ENCODE peak calls at places on chromosomes 6 and 20, in nine cellular contexts. Z is heart right ventricle; E is aorta; F is lower lobe of right lung; H is left ventricle myocardium inferior; B is body of pancreas; N is CD8-positive, alpha-beta memory T cell; W is SK-N-SH; T is esophagus squamous epithelium. P is an unnamed sample. For H3K36me3 and H3K27me3, the result is how much of the 10 kb centered on the place peaks cover.

GRCh38 chr6:125340946-125341345 is 39.2 kb upstream of the HDDC2 start:
- DNase-seq in Z (no peak), E (no peak), F (no peak), H (no peak), B (no peak), N (no peak), W (no peak), T (no peak), P (no peak)

GRCh38 chr20:1134355-1134754 is 16.0 kb downstream of the PSMF1 start:
- DNase-seq in Z (no peak), E (no peak), F (no peak), H (no peak), B (no peak), N (no peak), W (no peak), T (no peak), P (no peak)

GRCh38 chr20:57237006-57237953 is 29.2 kb downstream of the BMP7 start:
- DNase-seq in Z (no peak), E (no peak), F (no peak), H (no peak), B (no peak), N (no peak), W (no peak), T (no peak), P (no peak)

GRCh38 chr20:46709459-46710148 is at the start of gene SLC2A10:
- DNase-seq in Z (peak), E (peak), F (peak), H (peak), B (peak), N (no peak), W (peak), T (no peak), P (peak)

GRCh38 chr6:163054641-163055040 is 326.9 kb downstream of the PACRG start:
- DNase-seq in Z (no peak), E (no peak), F (no peak), H (no peak), B (no peak), N (no peak), W (no peak), T (no peak), P (no peak)

GRCh38 chr6:130725551-130725950 is 101.7 kb upstream of the SMLR1 start:
- DNase-seq in Z (no peak), E (no peak), F (no peak), H (no peak), B (no peak), N (no peak), W (no peak), T (no peak), P (no peak)

GRCh38 chr6:158698876-158699440 is 49.1 kb downstream of the SYTL3 start:
- DNase-seq in Z (no peak), E (no peak), F (peak), H (no peak), B (no peak), N (no peak), W (no peak), T (no peak), P (no peak)

GRCh38 chr6:89985744-89986493 is 91.7 kb downstream of the GJA10 start:
- DNase-seq in Z (peak), E (peak), F (no peak), H (no peak), B (no peak), N (no peak), W (peak), T (no peak), P (peak)

GRCh38 chr6:134235937-134236751 is 81.8 kb downstream of the SGK1 start:
- DNase-seq in Z (no peak), E (no peak), F (no peak), H (no peak), B (no peak), N (no peak), W (no peak), T (no peak), P (no peak)

GRCh38 chr6:70166088-70166958 is 136.6 kb downstream of the COL9A1 start:
- DNase-seq in Z (no peak), E (no peak), F (peak), H (peak), B (peak), N (no peak), W (no peak), T (no peak), P (peak)

GRCh38 chr6:145137425-145137824 is 597.9 kb downstream of the EPM2A start:
- DNase-seq in Z (no peak), E (no peak), F (no peak), H (no peak), B (no peak), N (no peak), W (no peak), T (no peak), P (no peak)

GRCh38 chr6:149043476-149044130 is 273.9 kb upstream of the TAB2 start:
- DNase-seq in Z (no peak), E (no peak), F (no peak), H (no peak), B (no peak), N (no peak), W (peak), T (no peak), P (peak)

GRCh38 chr6:44016131-44016870 is 111.0 kb downstream of the MRPL14 start:
- DNase-seq in Z (no peak), E (no peak), F (no peak), H (no peak), B (no peak), N (no peak), W (no peak), T (no peak), P (no peak)

GRCh38 chr6:142706200-142706599 is 238.8 kb downstream of the HIVEP2 start:
- DNase-seq in Z (no peak), E (no peak), F (no peak), H (no peak), B (no peak), N (no peak), W (no peak), T (no peak), P (no peak)

GRCh38 chr6:54737247-54737646 is 109.3 kb upstream of the FAM83B start:
- DNase-seq in Z (no peak), E (no peak), F (no peak), H (no peak), B (no peak), N (no peak), W (peak), T (no peak), P (peak)

GRCh38 chr20:25480797-25481196 is 73.3 kb downstream of the GINS1 start:
- DNase-seq in Z (no peak), E (peak), F (no peak), H (no peak), B (no peak), N (no peak), W (no peak), T (no peak), P (no peak)

GRCh38 chr20:25480156-25480555 is 72.7 kb downstream of the GINS1 start:
- DNase-seq in Z (no peak), E (no peak), F (no peak), H (no peak), B (no peak), N (no peak), W (no peak), T (no peak), P (no peak)

GRCh38 chr20:25478889-25479568 is 71.6 kb downstream of the GINS1 start:
- DNase-seq in Z (no peak), E (peak), F (no peak), H (no peak), B (no peak), N (no peak), W (no peak), T (no peak), P (no peak)

GRCh38 chr20:25481235-25481917 is 73.9 kb downstream of the GINS1 start:
- DNase-seq in Z (no peak), E (peak), F (no peak), H (no peak), B (no peak), N (no peak), W (no peak), T (no peak), P (no peak)

DNA sequence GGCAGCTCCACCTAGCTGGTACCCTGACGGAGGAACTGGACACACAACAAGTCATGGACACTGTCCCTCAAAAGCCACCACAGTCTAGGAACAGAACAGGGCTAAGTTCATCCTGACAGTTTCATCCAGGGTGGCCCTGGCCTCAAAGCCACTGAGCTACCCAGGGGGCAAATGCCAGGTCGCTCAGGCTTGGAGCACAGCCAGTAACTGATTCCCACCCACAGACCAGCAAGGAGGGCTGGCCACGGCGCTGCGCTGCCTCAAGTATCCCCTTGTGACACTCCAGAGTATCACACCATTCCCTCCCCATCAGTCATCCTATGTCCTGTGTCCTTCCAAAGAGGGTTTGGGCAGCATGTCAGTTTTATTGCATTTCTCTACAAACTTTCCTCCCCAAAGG is 72.2 kb downstream of the GINS1 start:
- DNase-seq in Z (no peak), E (peak), F (no peak), H (no peak), B (no peak), N (no peak), W (no peak), T (no peak), P (no peak)
- H3K36me3 ChIP-seq in Z (under half), E (under half), F (under half), H (under half), B (under half), N (under half), W (half or more), T (half or more), P (under half)

GRCh38 chr20:32522775-32523612 is 62.1 kb downstream of the NOL4L start:
- DNase-seq in Z (no peak), E (peak), F (peak), H (no peak), B (no peak), N (no peak), W (peak), T (no peak), P (no peak)
- H3K27me3 ChIP-seq in Z (under half), E (under half), F (under half), H (under half), B (under half), N (under half), W (under half), T (under half), P (under half)

GRCh38 chr6:12967686-12968085 is 251.1 kb downstream of the PHACTR1 start:
- DNase-seq in Z (no peak), E (no peak), F (no peak), H (no peak), B (no peak), N (no peak), W (peak), T (no peak), P (no peak)
- H3K36me3 ChIP-seq in Z (under half), E (under half), F (under half), H (under half), B (under half), N (under half), W (under half), T (under half), P (under half)

GRCh38 chr20:47810116-47810672 is 24.9 kb upstream of the SULF2 start:
- DNase-seq in Z (no peak), E (no peak), F (no peak), H (no peak), B (no peak), N (no peak), W (no peak), T (no peak), P (no peak)

GRCh38 chr20:47809561-47809960 is 24.3 kb upstream of the SULF2 start:
- DNase-seq in Z (no peak), E (no peak), F (no peak), H (no peak), B (no peak), N (no peak), W (peak), T (no peak), P (peak)

GRCh38 chr20:47810686-47811347 is 25.5 kb upstream of the SULF2 start:
- DNase-seq in Z (no peak), E (no peak), F (no peak), H (no peak), B (no peak), N (no peak), W (no peak), T (no peak), P (no peak)

GRCh38 chr20:47805951-47806350 is 20.7 kb upstream of the SULF2 start:
- DNase-seq in Z (no peak), E (no peak), F (no peak), H (no peak), B (no peak), N (no peak), W (no peak), T (no peak), P (no peak)

DNA sequence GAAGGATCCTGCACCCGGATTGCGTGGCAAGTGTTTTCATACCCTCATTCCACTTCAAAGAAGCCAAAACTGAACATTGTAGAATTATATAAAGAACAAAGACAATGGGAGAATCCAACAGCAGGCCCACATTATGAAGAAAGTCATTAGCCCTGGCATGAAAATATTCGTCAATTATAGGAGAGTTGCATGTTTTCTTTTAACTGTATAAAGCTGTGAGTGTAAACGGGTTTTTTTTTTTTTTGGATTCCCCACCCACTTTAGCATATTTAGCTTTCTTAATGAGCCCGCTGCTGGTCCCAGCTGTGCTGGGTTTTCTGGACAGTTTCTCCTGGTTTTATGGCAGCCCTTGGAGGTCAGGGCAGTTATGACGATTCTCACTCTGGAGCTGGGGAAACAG is 23.9 kb upstream of the SULF2 start:
- DNase-seq in Z (no peak), E (no peak), F (no peak), H (no peak), B (no peak), N (no peak), W (no peak), T (no peak), P (no peak)
- H3K27me3 ChIP-seq in Z (under half), E (under half), F (half or more), H (half or more), B (under half), N (under half), W (under half), T (half or more), P (under half)

GRCh38 chr20:34415079-34415478 is 52.0 kb downstream of the ITCH start:
- DNase-seq in Z (no peak), E (no peak), F (no peak), H (no peak), B (no peak), N (no peak), W (no peak), T (no peak), P (no peak)

GRCh38 chr20:34421766-34422466 is 58.8 kb downstream of the ITCH start:
- DNase-seq in Z (no peak), E (no peak), F (no peak), H (no peak), B (no peak), N (no peak), W (no peak), T (no peak), P (no peak)

GRCh38 chr20:34420146-34420545 is 57.1 kb downstream of the ITCH start:
- DNase-seq in Z (no peak), E (no peak), F (no peak), H (no peak), B (no peak), N (no peak), W (no peak), T (no peak), P (no peak)

GRCh38 chr20:34426026-34426425 is 63.0 kb downstream of the ITCH start:
- DNase-seq in Z (no peak), E (no peak), F (no peak), H (no peak), B (no peak), N (no peak), W (no peak), T (no peak), P (no peak)

DNA sequence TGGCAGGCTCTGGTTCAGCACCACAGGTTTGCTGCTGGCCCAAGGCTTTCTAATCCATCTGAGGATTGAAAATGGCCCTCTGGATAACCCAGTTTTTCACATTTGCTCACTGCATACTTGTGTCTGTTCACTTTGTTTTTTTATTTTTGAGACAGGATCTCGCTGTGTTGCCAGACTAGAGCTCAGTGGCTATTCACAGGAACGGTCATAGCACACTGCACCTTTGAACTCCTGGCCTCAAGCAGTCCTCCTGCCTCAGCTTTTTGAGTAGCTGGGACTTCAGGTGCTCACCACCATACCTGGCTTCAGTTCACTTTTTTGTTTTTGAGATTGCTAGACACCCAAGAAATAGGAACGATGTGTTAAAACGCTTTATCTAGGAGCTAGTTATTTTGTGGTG is 57.9 kb downstream of the ITCH start:
- DNase-seq in Z (no peak), E (no peak), F (no peak), H (no peak), B (no peak), N (no peak), W (no peak), T (no peak), P (no peak)
- H3K36me3 ChIP-seq in Z (under half), E (under half), F (half or more), H (half or more), B (under half), N (under half), W (under half), T (half or more), P (under half)

DNA sequence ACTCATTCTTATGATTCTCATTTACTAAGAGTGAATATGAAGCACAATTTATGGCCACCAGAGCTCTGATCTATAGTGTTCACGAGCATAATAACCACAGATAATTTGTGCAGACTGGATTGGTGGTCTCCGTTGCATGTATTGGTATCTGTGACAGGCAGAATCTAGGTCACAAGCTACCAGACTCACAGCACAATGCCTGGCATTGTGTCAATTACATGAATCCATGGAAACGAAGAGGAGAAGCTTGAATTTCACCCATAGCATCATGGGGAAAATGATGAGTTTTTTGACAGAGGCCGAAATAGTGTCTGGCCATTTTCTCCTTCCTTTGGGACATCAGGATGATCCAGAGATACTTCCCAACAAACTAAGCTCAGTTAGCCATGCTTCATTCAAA is 52.3 kb upstream of the TMEM170B start:
- DNase-seq in Z (no peak), E (no peak), F (no peak), H (no peak), B (no peak), N (no peak), W (peak), T (no peak), P (no peak)
- H3K27me3 ChIP-seq in Z (under half), E (under half), F (under half), H (under half), B (under half), N (under half), W (under half), T (under half), P (under half)

GRCh38 chr6:3739311-3739897 is 12.1 kb downstream of the PXDC1 start:
- DNase-seq in Z (no peak), E (peak), F (no peak), H (no peak), B (no peak), N (no peak), W (no peak), T (no peak), P (no peak)

GRCh38 chr6:3737149-3737830 is 14.2 kb downstream of the PXDC1 start:
- DNase-seq in Z (no peak), E (peak), F (no peak), H (no peak), B (no peak), N (no peak), W (no peak), T (no peak), P (no peak)

GRCh38 chr6:3738381-3739131 is 13.0 kb downstream of the PXDC1 start:
- DNase-seq in Z (no peak), E (peak), F (no peak), H (no peak), B (no peak), N (no peak), W (no peak), T (no peak), P (no peak)

GRCh38 chr6:3735029-3735605 is 16.4 kb downstream of the PXDC1 start:
- DNase-seq in Z (no peak), E (no peak), F (no peak), H (no peak), B (no peak), N (no peak), W (no peak), T (no peak), P (no peak)

GRCh38 chr6:3737831-3738210 is 13.7 kb downstream of the PXDC1 start:
- DNase-seq in Z (no peak), E (peak), F (no peak), H (no peak), B (no peak), N (no peak), W (no peak), T (no peak), P (no peak)
- H3K36me3 ChIP-seq in Z (under half), E (under half), F (half or more), H (under half), B (under half), N (under half), W (under half), T (half or more), P (under half)

GRCh38 chr20:62979310-62979709 is 26.8 kb downstream of the SLC17A9 start:
- DNase-seq in Z (no peak), E (no peak), F (no peak), H (no peak), B (no peak), N (no peak), W (no peak), T (no peak), P (no peak)

GRCh38 chr20:62979876-62980373 is 26.8 kb downstream of the BHLHE23 start:
- DNase-seq in Z (no peak), E (no peak), F (no peak), H (no peak), B (no peak), N (no peak), W (no peak), T (no peak), P (peak)

GRCh38 chr20:62978559-62978938 is 26.0 kb downstream of the SLC17A9 start:
- DNase-seq in Z (no peak), E (no peak), F (no peak), H (no peak), B (no peak), N (no peak), W (no peak), T (no peak), P (no peak)

GRCh38 chr20:62975812-62976413 is 23.4 kb downstream of the SLC17A9 start:
- DNase-seq in Z (no peak), E (no peak), F (no peak), H (no peak), B (no peak), N (no peak), W (no peak), T (no peak), P (no peak)

GRCh38 chr20:62977613-62978558 is 25.4 kb downstream of the SLC17A9 start:
- DNase-seq in Z (no peak), E (no peak), F (no peak), H (no peak), B (no peak), N (peak), W (peak), T (no peak), P (no peak)
- H3K27me3 ChIP-seq in Z (under half), E (under half), F (half or more), H (half or more), B (under half), N (half or more), W (half or more), T (half or more), P (under half)

GRCh38 chr20:62002882-62003480 is 62.7 kb downstream of the TAF4 start:
- DNase-seq in Z (no peak), E (no peak), F (no peak), H (no peak), B (peak), N (no peak), W (no peak), T (no peak), P (no peak)
- H3K36me3 ChIP-seq in Z (half or more), E (under half), F (half or more), H (half or more), B (under half), N (under half), W (half or more), T (half or more), P (under half)

GRCh38 chr20:4812641-4813075 is 90.9 kb downstream of the PRND start:
- DNase-seq in Z (no peak), E (no peak), F (no peak), H (no peak), B (no peak), N (no peak), W (no peak), T (no peak), P (no peak)
- H3K27me3 ChIP-seq in Z (under half), E (under half), F (under half), H (under half), B (under half), N (under half), W (under half), T (under half), P (under half)